ENCODE peak calls at places on chromosome 7, in six cellular contexts. L, R, A, E, F and U are unnamed samples.

GRCh38 chr7:99365318-99366141 is 9.0 kb upstream of the ARPC1B start:
- DNase-seq in L (no peak), R (peak), A (no peak), E (peak), F (peak), U (no peak)

GRCh38 chr7:116172353-116172752 is 38.0 kb upstream of the TES start:
- DNase-seq in L (peak), R (no peak), A (no peak), E (no peak), F (no peak), U (no peak)

GRCh38 chr7:137564677-137565076 is 221.1 kb upstream of the PTN start:
- DNase-seq in L (no peak), R (no peak), A (no peak), E (no peak), F (no peak), U (no peak)

GRCh38 chr7:128886391-128887168 is 23.9 kb downstream of the ATP6V1F start:
- DNase-seq in L (no peak), R (no peak), A (no peak), E (no peak), F (no peak), U (no peak)

GRCh38 chr7:123916240-123916724 is 8.8 kb upstream of the SPAM1 start:
- DNase-seq in L (peak), R (no peak), A (no peak), E (peak), F (no peak), U (no peak)

GRCh38 chr7:117682681-117683385 is 190.4 kb downstream of the CTTNBP2 start:
- DNase-seq in L (peak), R (no peak), A (no peak), E (peak), F (no peak), U (no peak)

GRCh38 chr7:28155019-28155660 is 25.5 kb downstream of the JAZF1 start:
- DNase-seq in L (no peak), R (peak), A (no peak), E (no peak), F (no peak), U (no peak)

GRCh38 chr7:368651-369475 is 78.9 kb downstream of the FOXL3 start:
- DNase-seq in L (no peak), R (peak), A (no peak), E (no peak), F (no peak), U (no peak)

GRCh38 chr7:21912931-21913780 is 32.5 kb downstream of the CDCA7L start:
- DNase-seq in L (no peak), R (peak), A (no peak), E (no peak), F (no peak), U (no peak)

GRCh38 chr7:150340024-150340749 is 1.2 kb downstream of the RARRES2 start:
- DNase-seq in L (peak), R (no peak), A (peak), E (no peak), F (no peak), U (no peak)

GRCh38 chr7:6158424-6159096 is 113.9 kb downstream of the CYTH3 start:
- DNase-seq in L (no peak), R (no peak), A (peak), E (no peak), F (no peak), U (no peak)

GRCh38 chr7:127850195-127850594 is 181.0 kb downstream of the LRRC4 start:
- DNase-seq in L (peak), R (no peak), A (no peak), E (no peak), F (no peak), U (no peak)

GRCh38 chr7:47180268-47180826 is 401.6 kb downstream of the TNS3 start:
- DNase-seq in L (peak), R (no peak), A (no peak), E (peak), F (peak), U (peak)

GRCh38 chr7:157474685-157475084 is 137.9 kb downstream of the DNAJB6 start:
- DNase-seq in L (no peak), R (no peak), A (peak), E (peak), F (no peak), U (no peak)
- TF ChIP-seq CTCF in L (peak), R (no peak), A (no peak), E (peak), F (no peak), U (peak)

GRCh38 chr7:113113912-113114311 is 4.4 kb downstream of the SMIM30 start:
- DNase-seq in L (no peak), R (no peak), A (no peak), E (no peak), F (no peak), U (no peak)
- TF ChIP-seq CTCF in L (no peak), R (no peak), A (no peak), E (no peak), F (no peak), U (no peak)

GRCh38 chr7:29410981-29411380 is 152.7 kb upstream of the PRR15 start:
- DNase-seq in L (no peak), R (no peak), A (no peak), E (no peak), F (no peak), U (no peak)

GRCh38 chr7:29405891-29406290 is 157.7 kb upstream of the PRR15 start:
- DNase-seq in L (no peak), R (no peak), A (no peak), E (no peak), F (no peak), U (no peak)

GRCh38 chr7:29412912-29413311 is 150.7 kb upstream of the PRR15 start:
- DNase-seq in L (no peak), R (no peak), A (no peak), E (no peak), F (no peak), U (no peak)

GRCh38 chr7:29406366-29406765 is 157.3 kb upstream of the PRR15 start:
- DNase-seq in L (no peak), R (no peak), A (no peak), E (no peak), F (no peak), U (no peak)

DNA sequence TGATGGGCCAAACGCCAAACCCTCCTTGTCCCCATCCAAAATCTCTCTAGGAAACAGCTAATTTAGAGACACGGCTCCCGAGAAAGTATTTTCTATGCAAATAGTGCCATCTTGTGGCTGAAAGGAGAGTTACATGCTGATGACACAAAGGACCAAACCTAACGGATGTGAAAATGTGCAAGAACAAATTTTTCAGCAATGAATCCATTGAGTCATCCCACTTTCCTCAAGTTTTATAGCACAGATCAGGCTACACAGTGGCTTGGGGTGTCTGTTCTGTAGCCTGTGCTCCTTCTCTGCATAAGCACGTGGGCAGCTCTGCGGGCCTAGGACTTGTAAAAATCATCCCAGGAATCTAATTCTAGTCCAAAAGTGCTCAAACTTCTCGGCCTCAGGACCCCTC is 154.8 kb upstream of the PRR15 start:
- DNase-seq in L (peak), R (peak), A (no peak), E (peak), F (peak), U (peak)
- TF ChIP-seq CTCF in L (peak), R (peak), A (no peak), E (peak), F (peak), U (peak)

GRCh38 chr7:74222851-74223710 is 13.3 kb downstream of the LAT2 start:
- DNase-seq in L (no peak), R (peak), A (no peak), E (no peak), F (no peak), U (no peak)

GRCh38 chr7:74220229-74220628 is 10.4 kb downstream of the LAT2 start:
- DNase-seq in L (no peak), R (peak), A (no peak), E (no peak), F (no peak), U (no peak)

GRCh38 chr7:74219416-74219815 is 9.6 kb downstream of the LAT2 start:
- DNase-seq in L (no peak), R (peak), A (no peak), E (no peak), F (no peak), U (no peak)

GRCh38 chr7:74223711-74224510 is 14.1 kb downstream of the LAT2 start:
- DNase-seq in L (no peak), R (peak), A (no peak), E (no peak), F (no peak), U (no peak)

GRCh38 chr7:74221713-74222112 is 11.9 kb downstream of the LAT2 start:
- DNase-seq in L (no peak), R (peak), A (no peak), E (no peak), F (no peak), U (no peak)
- TF ChIP-seq CTCF in L (no peak), R (no peak), A (no peak), E (no peak), F (no peak), U (no peak)

DNA sequence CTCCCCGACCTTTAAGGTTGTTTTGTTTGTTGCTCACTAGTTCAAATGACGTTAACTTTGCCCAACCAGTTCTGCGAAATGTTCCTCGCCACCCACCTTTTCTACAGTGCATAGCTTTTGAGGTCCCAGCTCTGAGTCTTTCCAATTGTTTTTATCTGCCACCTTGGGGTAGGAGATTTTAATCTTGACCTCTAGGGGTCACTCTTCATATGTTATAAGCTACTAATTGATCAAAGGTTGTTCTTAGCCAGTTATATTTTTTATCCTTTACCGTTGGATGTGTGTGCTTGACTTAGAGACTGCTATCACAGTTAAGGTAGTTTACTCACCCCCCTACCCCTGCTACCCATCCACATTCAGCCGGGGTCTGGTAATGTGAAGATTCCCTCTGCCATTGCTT is 372.4 kb downstream of the SUGCT start:
- DNase-seq in L (no peak), R (no peak), A (no peak), E (no peak), F (no peak), U (no peak)
- TF ChIP-seq CTCF in L (peak), R (no peak), A (no peak), E (peak), F (no peak), U (peak)

GRCh38 chr7:7653140-7653539 is 12.6 kb downstream of the UMAD1 start:
- DNase-seq in L (no peak), R (no peak), A (no peak), E (no peak), F (no peak), U (no peak)

GRCh38 chr7:7650682-7651206 is 10.2 kb downstream of the UMAD1 start:
- DNase-seq in L (no peak), R (no peak), A (no peak), E (no peak), F (no peak), U (no peak)

GRCh38 chr7:7653568-7654187 is 13.1 kb downstream of the UMAD1 start:
- DNase-seq in L (no peak), R (no peak), A (no peak), E (peak), F (no peak), U (no peak)

GRCh38 chr7:7651479-7651878 is 10.9 kb downstream of the UMAD1 start:
- DNase-seq in L (no peak), R (no peak), A (no peak), E (no peak), F (no peak), U (no peak)

DNA sequence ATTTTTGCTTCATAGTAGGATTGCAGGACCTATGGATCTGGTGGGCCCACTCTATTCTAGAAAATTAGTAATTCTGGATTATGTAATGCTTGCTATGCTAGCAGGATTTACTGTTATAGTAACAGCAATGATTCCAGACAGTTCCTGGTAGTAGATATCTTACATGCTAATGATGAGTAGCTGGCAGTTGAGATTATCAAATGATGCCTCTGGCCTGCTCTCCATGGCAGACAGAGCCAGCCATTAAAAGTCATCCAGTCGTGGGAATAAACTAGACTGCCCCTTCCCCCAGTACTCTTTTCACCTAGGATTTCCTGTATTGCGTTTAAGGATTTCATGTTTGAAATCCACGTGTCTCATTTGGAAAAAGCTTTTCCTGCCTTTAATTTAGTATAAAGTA is 14.4 kb downstream of the UMAD1 start:
- DNase-seq in L (no peak), R (no peak), A (no peak), E (no peak), F (no peak), U (no peak)
- TF ChIP-seq CTCF in L (no peak), R (no peak), A (no peak), E (no peak), F (no peak), U (no peak)

DNA sequence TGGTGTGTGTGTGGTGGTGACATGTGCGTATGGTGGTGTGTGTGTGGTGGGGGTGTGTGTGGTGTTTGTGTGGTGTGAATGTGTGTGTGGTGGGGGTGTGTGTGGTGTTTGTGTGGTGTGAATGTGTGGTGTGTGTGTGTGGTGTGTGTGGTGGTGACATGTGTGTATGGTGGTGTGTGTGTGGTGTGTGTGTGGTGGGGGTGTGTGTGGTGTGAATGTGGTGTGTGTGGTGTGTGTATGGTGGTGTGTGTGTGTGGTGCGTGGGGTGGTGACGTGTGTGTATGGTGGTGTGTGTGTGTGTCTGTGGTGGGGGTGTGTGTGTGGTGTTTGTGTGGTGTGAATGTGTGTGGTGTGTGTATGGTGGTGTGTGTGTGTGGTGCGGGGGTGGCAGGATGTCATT is 453.1 kb downstream of the DNAJB6 start:
- DNase-seq in L (no peak), R (no peak), A (no peak), E (no peak), F (no peak), U (no peak)
- TF ChIP-seq CTCF in L (no peak), R (no peak), A (no peak), E (no peak), F (no peak), U (no peak)

GRCh38 chr7:101973130-101973529 is 155.7 kb downstream of the CUX1 start:
- DNase-seq in L (no peak), R (no peak), A (no peak), E (no peak), F (no peak), U (no peak)

GRCh38 chr7:101974365-101974764 is 156.9 kb downstream of the CUX1 start:
- DNase-seq in L (no peak), R (no peak), A (no peak), E (no peak), F (no peak), U (no peak)

GRCh38 chr7:101971457-101971856 is 154.0 kb downstream of the CUX1 start:
- DNase-seq in L (no peak), R (no peak), A (no peak), E (no peak), F (no peak), U (no peak)

GRCh38 chr7:101975046-101975445 is 157.6 kb downstream of the CUX1 start:
- DNase-seq in L (no peak), R (no peak), A (no peak), E (no peak), F (no peak), U (no peak)

GRCh38 chr7:101972627-101973026 is 155.2 kb downstream of the CUX1 start:
- DNase-seq in L (no peak), R (no peak), A (no peak), E (no peak), F (no peak), U (no peak)
- TF ChIP-seq CTCF in L (no peak), R (no peak), A (no peak), E (no peak), F (no peak), U (no peak)

GRCh38 chr7:74174606-74175082 is 488 bp downstream of the EIF4H start:
- DNase-seq in L (peak), R (no peak), A (peak), E (peak), F (peak), U (peak)
- TF ChIP-seq CTCF in L (no peak), R (no peak), A (no peak), E (no peak), F (no peak), U (no peak)

GRCh38 chr7:151411551-151411950 is 1.7 kb upstream of the WDR86 start:
- DNase-seq in L (no peak), R (peak), A (no peak), E (no peak), F (no peak), U (no peak)
- TF ChIP-seq CTCF in L (no peak), R (no peak), A (no peak), E (no peak), F (no peak), U (no peak)